ENCODE peak calls at places on chromosomes 2 and 18, in nine cellular contexts. S is body of pancreas; O is WTC11; G is fibroblast of mammary gland; R is RWPE1; U is cardiac muscle cell; Z is nephron progenitor cell; Q is CD4-positive, alpha-beta T cell; T is CD8-positive, alpha-beta T cell. J is an unnamed sample.

GRCh38 chr18:66316708-66317107 is 287.2 kb downstream of the CDH19 start:
- DNase-seq in R (no peak), T (no peak), O (no peak), S (no peak), G (no peak), U (no peak), Q (no peak), Z (no peak), J (no peak)

GRCh38 chr2:171389325-171389724 is 44.5 kb downstream of the METTL8 start:
- DNase-seq in S (no peak), O (no peak), Q (no peak), Z (peak; percentile 10), R (no peak), G (no peak), T (no peak), U (no peak), J (no peak)

GRCh38 chr18:12552884-12553242 is 105.0 kb downstream of the SPIRE1 start:
- DNase-seq in G (no peak), U (no peak), Q (no peak), T (no peak), S (no peak), O (no peak), R (peak; percentile 10), Z (no peak), J (no peak)

GRCh38 chr18:78154444-78154843 is 825.2 kb upstream of the SALL3 start:
- DNase-seq in S (no peak), T (no peak), U (no peak), Q (no peak), O (no peak), R (no peak), Z (no peak), G (no peak), J (no peak)

GRCh38 chr2:234788841-234789240 is 163.0 kb upstream of the SH3BP4 start:
- DNase-seq in G (no peak), T (no peak), R (no peak), U (no peak), O (no peak), Z (no peak), Q (no peak), S (no peak), J (no peak)

GRCh38 chr2:128796321-128796720 is 477.7 kb upstream of the HS6ST1 start:
- DNase-seq in U (no peak), R (no peak), O (no peak), S (peak; percentile 1), T (no peak), G (no peak), Z (no peak), Q (no peak), J (no peak)

GRCh38 chr2:17646838-17647701 is 106.5 kb downstream of the SMC6 start:
- DNase-seq in U (no peak), Z (no peak), G (no peak), T (no peak), Q (no peak), R (no peak), S (no peak), O (no peak), J (no peak)

GRCh38 chr2:33848486-33848885 is 249.4 kb upstream of the FAM98A start:
- DNase-seq in S (no peak), R (peak; percentile 66), G (peak; percentile 75), Q (no peak), O (no peak), T (no peak), Z (no peak), U (no peak), J (peak; percentile 30)

GRCh38 chr2:160207271-160207670 is 7.2 kb upstream of the ITGB6 start:
- DNase-seq in U (no peak), G (no peak), R (no peak), Q (no peak), T (no peak), S (no peak), Z (no peak), O (no peak), J (no peak)

GRCh38 chr2:160209457-160209856 is 9.4 kb upstream of the ITGB6 start:
- DNase-seq in G (peak; percentile 89), U (peak; percentile 91), O (no peak), Z (no peak), Q (no peak), S (no peak), T (no peak), R (no peak), J (peak; percentile 95)

GRCh38 chr2:160207804-160208661 is 8.0 kb upstream of the ITGB6 start:
- DNase-seq in G (peak; percentile 90), S (peak; percentile 43), O (no peak), Q (no peak), R (peak; percentile 91), T (no peak), U (peak; percentile 89), Z (no peak), J (peak; percentile 92)

GRCh38 chr2:160210599-160211138 is 10.6 kb upstream of the ITGB6 start:
- DNase-seq in Q (peak; percentile 60), U (peak; percentile 83), T (peak; percentile 39), S (peak; percentile 80), O (peak; percentile 86), R (no peak), G (peak; percentile 49), Z (peak; percentile 76), J (no peak)

GRCh38 chr2:160208662-160209229 is 8.7 kb upstream of the ITGB6 start:
- DNase-seq in R (no peak), T (no peak), Z (no peak), G (no peak), Q (no peak), U (no peak), O (no peak), S (no peak), J (no peak)
- TF ChIP-seq CTCF in R (no peak), T (no peak), Z (no peak), G (no peak), Q (no peak), U (no peak), O (no peak), S (no peak), J (no peak)

DNA sequence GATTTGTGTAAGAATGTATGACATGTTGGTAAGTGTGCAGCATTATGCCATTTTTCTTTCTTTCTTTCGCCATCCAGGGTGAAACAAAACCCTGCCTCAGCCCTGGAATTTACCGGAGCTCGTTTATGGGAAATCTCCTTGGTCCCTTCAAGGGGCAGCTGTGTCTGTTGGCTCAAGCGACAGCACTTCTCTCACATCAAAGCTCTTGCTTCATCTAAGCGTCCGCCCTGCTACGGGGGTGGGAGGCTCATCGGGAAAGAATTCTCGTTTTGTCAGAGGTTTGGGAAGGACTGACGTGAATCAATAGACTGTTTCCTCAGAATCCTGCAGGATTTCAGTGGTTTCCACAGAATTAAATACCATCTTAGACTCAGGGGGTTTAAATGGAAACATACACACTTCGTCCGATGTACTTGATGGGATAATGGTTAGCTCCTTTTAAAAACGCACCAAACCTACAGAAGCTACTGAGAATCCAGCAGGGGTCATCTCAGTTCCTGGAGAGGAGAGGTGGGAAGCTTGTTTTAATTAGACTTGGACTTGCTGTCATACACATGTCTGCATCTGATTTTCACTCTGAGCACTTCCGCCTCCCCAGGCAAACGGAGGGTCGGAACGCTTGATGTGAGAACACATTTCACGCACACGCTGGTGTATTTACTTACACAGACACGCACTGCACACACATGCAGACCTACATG is 91.5 kb downstream of the ASB1 start:
- DNase-seq in O (no peak), S (no peak), G (peak; percentile 99), Q (no peak), U (no peak), Z (no peak), T (no peak), R (no peak), J (no peak)
- TF ChIP-seq CTCF in O (no peak), S (no peak), G (peak; percentile 28), Q (no peak), U (no peak), Z (no peak), T (no peak), R (no peak), J (no peak)

GRCh38 chr2:65055427-65056214 is 595 bp upstream of the CEP68 start:
- DNase-seq in Q (peak; percentile 61), U (no peak), R (no peak), G (no peak), T (peak; percentile 42), O (peak; percentile 66), Z (peak; percentile 63), S (no peak), J (no peak)

GRCh38 chr2:65056990-65057375 is 767 bp downstream of the CEP68 start:
- DNase-seq in Z (no peak), G (no peak), T (no peak), U (no peak), S (no peak), R (no peak), Q (no peak), O (no peak), J (no peak)

GRCh38 chr2:65054749-65055426 is 1.3 kb upstream of the CEP68 start:
- DNase-seq in U (no peak), Z (no peak), R (no peak), S (no peak), G (no peak), T (no peak), Q (no peak), O (no peak), J (no peak)

GRCh38 chr2:65057391-65058052 is 1.3 kb downstream of the CEP68 start:
- DNase-seq in G (peak; percentile 77), Z (no peak), U (peak; percentile 61), S (no peak), R (no peak), O (no peak), Q (peak; percentile 69), T (no peak), J (no peak)

DNA sequence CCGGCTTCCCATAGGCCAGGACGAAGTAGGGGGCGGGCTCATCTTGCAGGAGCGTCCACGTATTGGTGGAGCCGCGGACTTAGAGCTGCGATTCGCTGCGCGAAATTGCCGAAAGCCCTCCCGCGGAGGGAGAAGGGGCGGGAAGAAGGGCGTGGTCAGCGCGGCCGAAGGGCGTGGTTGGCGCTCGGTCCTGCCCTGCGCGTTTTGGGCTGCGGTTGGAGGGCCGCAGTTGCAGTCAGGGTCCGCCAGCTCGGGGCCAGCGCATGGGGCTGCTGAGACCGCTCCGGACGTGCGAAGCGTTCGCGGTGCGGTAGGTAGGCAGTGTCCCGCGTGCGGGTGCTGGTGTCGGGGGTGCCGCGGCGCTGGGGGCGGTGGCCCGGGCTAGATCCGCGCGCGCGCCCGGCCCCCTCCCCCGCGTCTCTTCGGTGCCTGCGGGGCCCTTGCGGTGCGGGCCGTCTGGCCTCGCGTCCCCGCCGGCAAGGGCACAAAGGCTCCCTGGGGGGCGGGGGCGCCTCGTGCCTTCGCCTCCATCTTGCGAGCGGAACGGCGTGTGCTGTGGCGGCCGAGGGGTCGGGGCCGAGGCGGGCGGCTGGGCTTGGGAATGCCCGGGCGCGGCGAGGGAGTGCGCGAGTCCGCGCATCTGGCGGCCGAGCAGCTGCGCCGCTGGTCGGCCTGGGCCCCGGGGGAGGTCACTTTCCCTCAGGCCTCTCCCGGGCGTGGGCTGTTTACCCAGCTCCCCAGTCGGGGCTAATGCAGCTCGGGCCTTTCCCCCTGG is at the start of gene CEP68:
- DNase-seq in O (peak; percentile 97), Z (peak; percentile 97), Q (peak; percentile 95), R (peak; percentile 98), G (peak; percentile 96), S (peak; percentile 97), U (peak; percentile 98), T (peak; percentile 89), J (no peak)
- TF ChIP-seq CTCF in O (no peak), Z (no peak), Q (no peak), R (no peak), G (no peak), S (no peak), U (no peak), T (no peak), J (no peak)

DNA sequence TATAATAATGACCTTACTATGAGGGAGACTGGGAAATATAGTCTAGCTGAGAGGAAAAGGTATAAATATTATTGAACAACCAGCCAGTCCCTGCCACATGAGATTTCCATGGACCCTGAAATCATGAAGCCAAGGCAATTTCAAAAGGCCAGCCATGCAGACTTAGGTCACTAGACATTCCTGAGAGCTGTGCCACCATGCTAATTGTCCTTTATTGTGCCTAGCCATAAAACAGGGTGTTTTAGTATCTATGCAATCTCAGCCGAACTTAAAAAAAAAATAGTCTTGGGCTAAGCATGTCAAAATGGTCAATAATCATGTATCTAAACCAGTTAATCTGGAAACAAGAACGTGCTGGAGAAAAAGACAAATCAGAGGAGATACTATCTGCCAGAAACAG is 269.5 kb downstream of the LNPK start:
- DNase-seq in G (no peak), T (no peak), Z (no peak), S (no peak), O (no peak), U (no peak), R (no peak), Q (no peak), J (no peak)
- TF ChIP-seq CTCF in G (no peak), T (no peak), Z (no peak), S (no peak), O (no peak), U (no peak), R (no peak), Q (no peak), J (no peak)

J was measured in epithelial cell of proximal tubule.